ENCODE peak calls at places on chromosome 15, in five cellular contexts. K, V, E, N and T are unnamed samples.

GRCh38 chr15:92619380-92620101 is 36.0 kb downstream of the FAM174B start:
- DNase-seq in E (no peak), N (no peak), K (no peak), V (no peak), T (no peak)

GRCh38 chr15:80070840-80071239 is 11.4 kb downstream of the ZFAND6 start:
- DNase-seq in N (no peak), E (peak), V (no peak), K (no peak), T (no peak)

GRCh38 chr15:51121118-51121517 is 26.4 kb upstream of the TNFAIP8L3 start:
- DNase-seq in V (peak), E (peak), N (no peak), K (no peak), T (no peak)

GRCh38 chr15:66798426-66799061 is 96.5 kb downstream of the SMAD6 start:
- DNase-seq in N (no peak), E (no peak), V (no peak), K (no peak), T (no peak)

GRCh38 chr15:70853855-70854668 is at the start of gene LARP6:
- DNase-seq in V (no peak), N (no peak), E (no peak), K (no peak), T (peak)

GRCh38 chr15:32722126-32722525 is 4.3 kb downstream of the GREM1 start:
- DNase-seq in K (no peak), V (no peak), E (no peak), N (no peak), T (no peak)

GRCh38 chr15:31280037-31280830 is 46.4 kb upstream of the KLF13 start:
- DNase-seq in V (no peak), K (no peak), N (no peak), E (peak), T (peak)

GRCh38 chr15:70794596-70795310 is 31.4 kb upstream of the UACA start:
- DNase-seq in K (no peak), N (no peak), E (no peak), V (no peak), T (no peak)

GRCh38 chr15:93170320-93170719 is 81.3 kb upstream of the RGMA start:
- DNase-seq in E (no peak), K (no peak), N (no peak), V (no peak), T (no peak)

GRCh38 chr15:63327648-63328421 is 50.4 kb downstream of the APH1B start:
- DNase-seq in K (no peak), V (no peak), N (no peak), E (no peak), T (no peak)

GRCh38 chr15:74884428-74885223 is 5.2 kb upstream of the MPI start:
- DNase-seq in N (no peak), E (no peak), V (no peak), K (no peak), T (no peak)

GRCh38 chr15:47742334-47742733 is 25.0 kb downstream of the SEMA6D start:
- DNase-seq in E (no peak), V (no peak), N (no peak), K (no peak), T (no peak)

GRCh38 chr15:57436961-57437360 is 60.7 kb downstream of the CGNL1 start:
- DNase-seq in E (no peak), V (no peak), K (no peak), N (no peak), T (no peak)

GRCh38 chr15:40881351-40881750 is 7.3 kb upstream of the RHOV start:
- DNase-seq in E (no peak), N (no peak), K (no peak), V (no peak), T (no peak)

GRCh38 chr15:66018178-66018797 is 149.0 kb downstream of the RAB11A start:
- DNase-seq in V (no peak), N (no peak), K (no peak), E (no peak), T (no peak)

GRCh38 chr15:60871731-60872130 is 357.4 kb downstream of the RORA start:
- DNase-seq in E (no peak), N (no peak), V (no peak), K (no peak), T (no peak)

GRCh38 chr15:59687831-59688230 is 1.3 kb downstream of the BNIP2 start:
- DNase-seq in K (no peak), V (no peak), N (peak), E (peak), T (no peak)

GRCh38 chr15:87672309-87672897 is 584.1 kb downstream of the NTRK3 start:
- DNase-seq in E (no peak), K (peak), N (no peak), V (no peak), T (peak)

GRCh38 chr15:84750583-84751092 is 2.2 kb downstream of the ZNF592 start:
- DNase-seq in K (no peak), E (no peak), N (no peak), V (peak), T (no peak)

GRCh38 chr15:84752195-84752594 is 3.8 kb downstream of the ZNF592 start:
- DNase-seq in V (no peak), E (peak), K (no peak), N (no peak), T (no peak)

GRCh38 chr15:84747423-84748273 is 744 bp upstream of the ZNF592 start:
- DNase-seq in E (peak), K (no peak), N (no peak), V (peak), T (peak)

GRCh38 chr15:84748274-84749110 is at the start of gene ZNF592:
- DNase-seq in V (peak), N (no peak), K (no peak), E (peak), T (peak)

GRCh38 chr15:84749111-84749991 is 959 bp downstream of the ZNF592 start:
- DNase-seq in N (no peak), K (no peak), E (peak), V (peak), T (peak)
- TF ChIP-seq ATF2 in N (no peak), K (no peak), E (no peak), V (no peak), T (no peak)

DNA sequence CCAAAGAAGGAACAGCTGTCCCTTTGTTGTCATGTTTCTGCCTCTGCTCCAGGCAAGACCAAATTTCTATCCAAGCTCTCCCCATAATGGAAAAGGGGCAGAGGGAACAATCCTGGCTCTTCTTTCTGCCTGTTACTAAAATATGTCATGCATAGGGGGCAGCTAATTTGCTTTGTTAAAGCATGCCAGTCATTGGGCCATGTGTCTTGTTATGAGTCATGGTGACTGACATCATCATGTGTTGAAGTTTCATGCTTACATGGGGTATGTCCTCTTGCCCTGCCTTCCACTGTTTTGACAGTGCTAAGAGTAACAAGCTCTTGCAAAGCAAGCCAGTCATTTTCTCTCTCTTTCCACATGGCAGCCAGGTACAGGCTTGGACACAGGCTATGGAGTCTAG is 268.9 kb downstream of the GABRB3 start:
- DNase-seq in V (no peak), E (no peak), N (no peak), K (no peak), T (no peak)
- TF ChIP-seq CREB1 in V (no peak), E (peak), N (no peak), K (no peak), T (no peak)

GRCh38 chr15:85785887-85786777 is 8.6 kb downstream of the KLHL25 start:
- DNase-seq in N (no peak), K (no peak), E (peak), V (no peak), T (no peak)
- TF ChIP-seq ATF2 in N (no peak), K (no peak), E (no peak), V (no peak), T (no peak)

GRCh38 chr15:85282504-85283115 is 97.8 kb upstream of the AKAP13 start:
- DNase-seq in N (no peak), K (no peak), V (no peak), E (no peak), T (no peak)
- TF ChIP-seq CREB1 in N (no peak), K (no peak), V (no peak), E (no peak), T (no peak)